ENCODE peak calls at places on chromosomes 13 and 19, in five cellular contexts. One of them, this sample, is unnamed.

GRCh38 chr19:46718157-46718933 is 1.4 kb upstream of the PRKD2 start:
- DNase-seq in CD8-positive, alpha-beta T cell: peak; percentile 75
- DNase-seq in uterus: no peak
- DNase-seq in mammary epithelial cell: no peak
- DNase-seq in ascending aorta: no peak
- DNase-seq in this sample: no peak

GRCh38 chr13:49220856-49221614 is 897 bp downstream of the MLNR start:
- DNase-seq in CD8-positive, alpha-beta T cell: no peak
- DNase-seq in ascending aorta: no peak
- DNase-seq in uterus: no peak
- DNase-seq in mammary epithelial cell: no peak
- DNase-seq in this sample: no peak

GRCh38 chr13:64884976-64885375 is 2345.2 kb downstream of the PCDH9 start:
- DNase-seq in ascending aorta: no peak
- DNase-seq in uterus: no peak
- DNase-seq in CD8-positive, alpha-beta T cell: no peak
- DNase-seq in mammary epithelial cell: no peak
- DNase-seq in this sample: no peak

GRCh38 chr19:48271531-48272151 is 1.8 kb downstream of the ZNF114 start:
- DNase-seq in mammary epithelial cell: peak; percentile 47
- DNase-seq in uterus: peak; percentile 38
- DNase-seq in CD8-positive, alpha-beta T cell: peak; percentile 55
- DNase-seq in ascending aorta: peak; percentile 52
- DNase-seq in this sample: no peak

GRCh38 chr19:10768369-10768768 is 50.5 kb downstream of the DNM2 start:
- DNase-seq in ascending aorta: no peak
- DNase-seq in CD8-positive, alpha-beta T cell: no peak
- DNase-seq in uterus: no peak
- DNase-seq in mammary epithelial cell: no peak
- DNase-seq in this sample: no peak

GRCh38 chr13:36612242-36612641 is 61.6 kb upstream of the SERTM1 start:
- DNase-seq in CD8-positive, alpha-beta T cell: no peak
- DNase-seq in mammary epithelial cell: no peak
- DNase-seq in uterus: no peak
- DNase-seq in ascending aorta: no peak
- DNase-seq in this sample: no peak

GRCh38 chr19:8887364-8887763 is 55.2 kb downstream of the MBD3L1 start:
- DNase-seq in uterus: no peak
- DNase-seq in mammary epithelial cell: no peak
- DNase-seq in CD8-positive, alpha-beta T cell: no peak
- DNase-seq in ascending aorta: no peak
- DNase-seq in this sample: no peak

GRCh38 chr19:23393121-23393520 is 2.1 kb downstream of the ZNF91 start:
- DNase-seq in uterus: no peak
- DNase-seq in ascending aorta: no peak
- DNase-seq in mammary epithelial cell: no peak
- DNase-seq in CD8-positive, alpha-beta T cell: no peak
- DNase-seq in this sample: no peak

GRCh38 chr19:44807162-44807561 is 1.7 kb upstream of the BCAM start:
- DNase-seq in uterus: no peak
- DNase-seq in ascending aorta: no peak
- DNase-seq in CD8-positive, alpha-beta T cell: no peak
- DNase-seq in mammary epithelial cell: peak; percentile 83
- DNase-seq in this sample: no peak

GRCh38 chr13:108851660-108852059 is 222.2 kb downstream of the MYO16 start:
- DNase-seq in ascending aorta: no peak
- DNase-seq in mammary epithelial cell: no peak
- DNase-seq in uterus: no peak
- DNase-seq in CD8-positive, alpha-beta T cell: no peak
- DNase-seq in this sample: no peak

GRCh38 chr13:42454749-42455148 is 119.2 kb upstream of the TNFSF11 start:
- DNase-seq in uterus: no peak
- DNase-seq in mammary epithelial cell: no peak
- DNase-seq in ascending aorta: no peak
- DNase-seq in CD8-positive, alpha-beta T cell: no peak
- DNase-seq in this sample: no peak

GRCh38 chr13:96785986-96786385 is 208.3 kb downstream of the OXGR1 start:
- DNase-seq in ascending aorta: no peak
- DNase-seq in uterus: no peak
- DNase-seq in CD8-positive, alpha-beta T cell: no peak
- DNase-seq in mammary epithelial cell: no peak
- DNase-seq in this sample: no peak

GRCh38 chr13:65336916-65337315 is 1893.2 kb downstream of the PCDH9 start:
- DNase-seq in mammary epithelial cell: no peak
- DNase-seq in uterus: no peak
- DNase-seq in CD8-positive, alpha-beta T cell: no peak
- DNase-seq in ascending aorta: no peak
- DNase-seq in this sample: no peak

GRCh38 chr19:51521796-51522195 is 9.7 kb downstream of the SIGLEC6 start:
- DNase-seq in mammary epithelial cell: no peak
- DNase-seq in CD8-positive, alpha-beta T cell: no peak
- DNase-seq in uterus: no peak
- DNase-seq in ascending aorta: no peak
- DNase-seq in this sample: no peak

GRCh38 chr19:48836089-48837017 is at the start of gene HSD17B14:
- DNase-seq in uterus: peak; percentile 69
- DNase-seq in CD8-positive, alpha-beta T cell: no peak
- DNase-seq in ascending aorta: peak; percentile 75
- DNase-seq in mammary epithelial cell: no peak
- DNase-seq in this sample: no peak

GRCh38 chr13:30905932-30906383 is at the start of gene MEDAG:
- DNase-seq in uterus: peak; percentile 81
- DNase-seq in CD8-positive, alpha-beta T cell: no peak
- DNase-seq in ascending aorta: peak; percentile 96
- DNase-seq in mammary epithelial cell: no peak
- DNase-seq in this sample: peak; percentile 52

GRCh38 chr19:30070970-30071632 is 129.1 kb downstream of the URI1 start:
- DNase-seq in uterus: no peak
- DNase-seq in mammary epithelial cell: no peak
- DNase-seq in ascending aorta: peak; percentile 54
- DNase-seq in CD8-positive, alpha-beta T cell: no peak
- DNase-seq in this sample: no peak

GRCh38 chr13:73975767-73976166 is 158.4 kb downstream of the KLF12 start:
- DNase-seq in CD8-positive, alpha-beta T cell: no peak
- DNase-seq in uterus: no peak
- DNase-seq in mammary epithelial cell: no peak
- DNase-seq in ascending aorta: no peak
- DNase-seq in this sample: no peak

GRCh38 chr13:110331362-110331761 is 24.3 kb downstream of the COL4A2 start:
- DNase-seq in ascending aorta: peak; percentile 63
- DNase-seq in CD8-positive, alpha-beta T cell: no peak
- DNase-seq in mammary epithelial cell: no peak
- DNase-seq in uterus: no peak
- DNase-seq in this sample: no peak

GRCh38 chr19:38743394-38744297 is 628 bp downstream of the CAPN12 start:
- DNase-seq in CD8-positive, alpha-beta T cell: no peak
- DNase-seq in ascending aorta: no peak
- DNase-seq in uterus: no peak
- DNase-seq in mammary epithelial cell: peak; percentile 0
- DNase-seq in this sample: no peak

GRCh38 chr13:101202590-101202989 is 213.7 kb downstream of the NALCN start:
- DNase-seq in ascending aorta: no peak
- DNase-seq in uterus: no peak
- DNase-seq in CD8-positive, alpha-beta T cell: no peak
- DNase-seq in mammary epithelial cell: no peak
- DNase-seq in this sample: no peak

GRCh38 chr13:36766295-36766694 is 52.7 kb upstream of the RFXAP start:
- DNase-seq in uterus: no peak
- DNase-seq in ascending aorta: no peak
- DNase-seq in CD8-positive, alpha-beta T cell: no peak
- DNase-seq in mammary epithelial cell: peak; percentile 84
- DNase-seq in this sample: no peak

GRCh38 chr13:32659736-32660135 is 73.5 kb downstream of the PDS5B start:
- DNase-seq in CD8-positive, alpha-beta T cell: no peak
- DNase-seq in uterus: no peak
- DNase-seq in ascending aorta: no peak
- DNase-seq in mammary epithelial cell: no peak
- DNase-seq in this sample: no peak

GRCh38 chr13:36907266-36907665 is 12.8 kb downstream of the SMAD9 start:
- DNase-seq in CD8-positive, alpha-beta T cell: no peak
- DNase-seq in mammary epithelial cell: no peak
- DNase-seq in uterus: no peak
- DNase-seq in ascending aorta: no peak
- DNase-seq in this sample: no peak

GRCh38 chr13:21344662-21345176 is 114.4 kb downstream of the ZDHHC20 start:
- DNase-seq in uterus: no peak
- DNase-seq in CD8-positive, alpha-beta T cell: peak; percentile 66
- DNase-seq in ascending aorta: no peak
- DNase-seq in mammary epithelial cell: no peak
- DNase-seq in this sample: no peak

GRCh38 chr13:47019977-47020376 is 123.1 kb upstream of the HTR2A start:
- DNase-seq in uterus: no peak
- DNase-seq in ascending aorta: no peak
- DNase-seq in CD8-positive, alpha-beta T cell: no peak
- DNase-seq in mammary epithelial cell: no peak
- DNase-seq in this sample: no peak

GRCh38 chr19:15463865-15464371 is 426 bp downstream of the RASAL3 start:
- DNase-seq in ascending aorta: no peak
- DNase-seq in mammary epithelial cell: no peak
- DNase-seq in CD8-positive, alpha-beta T cell: peak; percentile 91
- DNase-seq in uterus: no peak
- DNase-seq in this sample: no peak

GRCh38 chr13:84821261-84821660 is 939.0 kb upstream of the SLITRK1 start:
- DNase-seq in uterus: no peak
- DNase-seq in CD8-positive, alpha-beta T cell: no peak
- DNase-seq in ascending aorta: no peak
- DNase-seq in mammary epithelial cell: no peak
- DNase-seq in this sample: no peak

GRCh38 chr13:93248627-93249047 is 22.0 kb downstream of the GPC6 start:
- DNase-seq in mammary epithelial cell: no peak
- DNase-seq in CD8-positive, alpha-beta T cell: no peak
- DNase-seq in ascending aorta: peak; percentile 75
- DNase-seq in uterus: no peak
- DNase-seq in this sample: no peak

GRCh38 chr19:4638828-4639530 is at the start of gene TNFAIP8L1:
- DNase-seq in mammary epithelial cell: peak; percentile 90
- DNase-seq in ascending aorta: peak; percentile 97
- DNase-seq in uterus: peak; percentile 94
- DNase-seq in CD8-positive, alpha-beta T cell: peak; percentile 99
- DNase-seq in this sample: peak; percentile 94

GRCh38 chr13:46909037-46909436 is 12.2 kb upstream of the HTR2A start:
- DNase-seq in mammary epithelial cell: no peak
- DNase-seq in CD8-positive, alpha-beta T cell: no peak
- DNase-seq in uterus: no peak
- DNase-seq in ascending aorta: no peak
- DNase-seq in this sample: no peak

DNA sequence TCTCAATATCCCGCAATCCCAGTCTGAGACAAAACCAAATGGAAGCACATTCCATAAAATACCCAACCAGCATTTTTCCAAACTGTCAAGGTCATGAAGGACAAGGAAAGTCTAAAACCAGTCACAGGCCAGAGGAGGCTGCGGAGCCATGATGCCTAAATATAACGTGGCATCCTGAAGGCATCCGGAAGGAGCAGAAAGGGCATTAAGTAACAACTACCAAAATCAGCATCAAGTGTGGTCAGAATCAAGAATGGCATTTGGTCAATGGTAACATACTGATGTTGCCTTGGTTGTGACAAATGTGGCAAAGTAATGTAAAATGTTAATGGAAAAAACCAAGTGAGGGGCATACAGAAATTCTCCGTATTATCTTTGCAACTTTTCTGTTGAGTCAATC is 3.5 kb upstream of the ATF5 start:
- DNase-seq in CD8-positive, alpha-beta T cell: no peak
- DNase-seq in uterus: no peak
- DNase-seq in mammary epithelial cell: no peak
- DNase-seq in ascending aorta: no peak
- DNase-seq in this sample: no peak
- H3K4me1 ChIP-seq in CD8-positive, alpha-beta T cell: peaks cover 20% of the 10 kb centered on the region
- H3K4me1 ChIP-seq in uterus: no peaks in the 10 kb centered on the region
- H3K4me1 ChIP-seq in mammary epithelial cell: peaks cover 20% of the 10 kb centered on the region
- H3K4me1 ChIP-seq in ascending aorta: peaks cover 13% of the 10 kb centered on the region
- H3K4me1 ChIP-seq in this sample: peaks cover 24% of the 10 kb centered on the region

DNA sequence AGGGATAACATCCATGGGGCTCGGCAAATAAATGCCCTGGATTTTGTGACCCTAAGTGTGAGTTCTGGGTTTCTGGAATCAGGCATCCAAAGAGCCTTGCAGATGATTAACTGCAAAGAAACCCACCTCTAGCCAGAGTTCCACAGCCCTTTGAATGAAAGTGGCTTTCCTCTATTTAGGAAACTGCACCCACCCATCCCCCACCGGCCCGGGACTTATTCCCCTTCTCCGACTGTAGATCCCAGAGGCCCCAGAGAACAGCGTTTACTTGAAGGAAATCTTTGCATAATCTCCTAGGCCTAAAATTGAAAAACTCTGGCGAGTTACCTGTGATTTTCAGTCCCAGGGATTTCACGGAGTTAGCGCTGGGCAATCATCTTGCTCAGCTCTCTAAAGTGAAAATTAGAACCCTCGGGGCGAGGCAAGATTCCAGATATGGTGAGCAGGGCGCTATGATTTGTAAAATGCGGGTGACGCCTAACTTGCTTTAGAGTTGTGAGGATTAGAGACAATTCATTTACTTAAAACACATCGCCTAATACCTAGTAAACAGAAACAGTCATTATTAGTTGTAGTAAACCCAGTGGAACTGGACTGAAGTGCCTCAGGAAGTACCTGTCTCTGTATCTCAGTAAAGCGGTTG is 9.4 kb downstream of the URAD start:
- DNase-seq in mammary epithelial cell: no peak
- DNase-seq in uterus: no peak
- DNase-seq in ascending aorta: no peak
- DNase-seq in CD8-positive, alpha-beta T cell: no peak
- DNase-seq in this sample: no peak
- H3K27me3 ChIP-seq in mammary epithelial cell: peaks cover 75% of the 10 kb centered on the region
- H3K27me3 ChIP-seq in uterus: peaks cover 49% of the 10 kb centered on the region
- H3K27me3 ChIP-seq in ascending aorta: peaks cover 13% of the 10 kb centered on the region
- H3K27me3 ChIP-seq in CD8-positive, alpha-beta T cell: peaks cover 24% of the 10 kb centered on the region
- H3K27me3 ChIP-seq in this sample: peaks cover 96% of the 10 kb centered on the region

GRCh38 chr13:33728271-33729037 is 89.5 kb upstream of the RFC3 start:
- DNase-seq in uterus: no peak
- DNase-seq in CD8-positive, alpha-beta T cell: no peak
- DNase-seq in mammary epithelial cell: peak; percentile 25
- DNase-seq in ascending aorta: peak; percentile 63
- DNase-seq in this sample: no peak
- H3K4me1 ChIP-seq in uterus: no peaks in the 10 kb centered on the region
- H3K4me1 ChIP-seq in CD8-positive, alpha-beta T cell: no peaks in the 10 kb centered on the region
- H3K4me1 ChIP-seq in mammary epithelial cell: peaks cover 11% of the 10 kb centered on the region
- H3K4me1 ChIP-seq in ascending aorta: peaks cover 2% of the 10 kb centered on the region
- H3K4me1 ChIP-seq in this sample: no peaks in the 10 kb centered on the region

GRCh38 chr13:111866731-111867245 is 200.2 kb upstream of the SOX1 start:
- DNase-seq in mammary epithelial cell: no peak
- DNase-seq in ascending aorta: no peak
- DNase-seq in CD8-positive, alpha-beta T cell: no peak
- DNase-seq in uterus: no peak
- DNase-seq in this sample: no peak

GRCh38 chr13:111865826-111866225 is 201.1 kb upstream of the SOX1 start:
- DNase-seq in uterus: no peak
- DNase-seq in CD8-positive, alpha-beta T cell: no peak
- DNase-seq in ascending aorta: no peak
- DNase-seq in mammary epithelial cell: no peak
- DNase-seq in this sample: no peak

GRCh38 chr13:111862836-111863815 is 203.8 kb upstream of the SOX1 start:
- DNase-seq in ascending aorta: no peak
- DNase-seq in mammary epithelial cell: no peak
- DNase-seq in uterus: no peak
- DNase-seq in CD8-positive, alpha-beta T cell: no peak
- DNase-seq in this sample: no peak

GRCh38 chr13:111865046-111865445 is 201.9 kb upstream of the SOX1 start:
- DNase-seq in ascending aorta: no peak
- DNase-seq in mammary epithelial cell: no peak
- DNase-seq in CD8-positive, alpha-beta T cell: no peak
- DNase-seq in uterus: no peak
- DNase-seq in this sample: no peak

GRCh38 chr13:111864566-111864965 is 202.4 kb upstream of the SOX1 start:
- DNase-seq in mammary epithelial cell: no peak
- DNase-seq in ascending aorta: no peak
- DNase-seq in uterus: no peak
- DNase-seq in CD8-positive, alpha-beta T cell: no peak
- DNase-seq in this sample: no peak
- H3K27me3 ChIP-seq in mammary epithelial cell: no peaks in the 10 kb centered on the region
- H3K27me3 ChIP-seq in ascending aorta: no peaks in the 10 kb centered on the region
- H3K27me3 ChIP-seq in uterus: no peaks in the 10 kb centered on the region
- H3K27me3 ChIP-seq in CD8-positive, alpha-beta T cell: no peaks in the 10 kb centered on the region
- H3K27me3 ChIP-seq in this sample: no peaks in the 10 kb centered on the region